ENCODE peak calls at places on chromosomes 16 and 17, in four cellular contexts. T, U, C and A are unnamed samples.

GRCh38 chr16:88700636-88701482 is 5.3 kb downstream of the RNF166 start:
- DNase-seq in T (peak; percentile 80), U (no peak), C (peak; percentile 91), A (no peak)

GRCh38 chr16:79801550-79802090 is 201.1 kb upstream of the MAF start:
- DNase-seq in T (no peak), U (no peak), C (no peak), A (no peak)

GRCh38 chr17:17681187-17681743 is at the start of gene RAI1:
- DNase-seq in T (peak; percentile 80), U (peak; percentile 54), C (peak; percentile 56), A (peak; percentile 90)

GRCh38 chr16:8686031-8686621 is 11.7 kb downstream of the ABAT start:
- DNase-seq in T (no peak), U (peak; percentile 29), C (no peak), A (no peak)

GRCh38 chr16:7321661-7322060 is 11.0 kb upstream of the RBFOX1 start:
- DNase-seq in T (no peak), U (no peak), C (no peak), A (no peak)

GRCh38 chr17:82053556-82054263 is 2.0 kb downstream of the GPS1 start:
- DNase-seq in T (no peak), U (no peak), C (no peak), A (no peak)

GRCh38 chr17:12815642-12816141 is 26.4 kb downstream of the ARHGAP44 start:
- DNase-seq in T (no peak), U (no peak), C (no peak), A (no peak)

GRCh38 chr16:47036201-47036600 is 62.7 kb upstream of the DNAJA2 start:
- DNase-seq in T (no peak), U (no peak), C (no peak), A (no peak)

GRCh38 chr16:53901396-53901795 is 197.4 kb downstream of the FTO start:
- DNase-seq in T (no peak), U (no peak), C (no peak), A (no peak)

GRCh38 chr16:88809068-88809675 is 2.6 kb downstream of the APRT start:
- DNase-seq in T (no peak), U (no peak), C (no peak), A (no peak)

GRCh38 chr17:74690409-74690825 is 22.3 kb downstream of the CD300LF start:
- DNase-seq in T (no peak), U (no peak), C (no peak), A (no peak)

GRCh38 chr16:47644166-47644565 is 183.0 kb downstream of the PHKB start:
- DNase-seq in T (no peak), U (no peak), C (no peak), A (no peak)

GRCh38 chr16:90077757-90078593 is 844 bp upstream of the PRDM7 start:
- DNase-seq in T (peak; percentile 18), U (no peak), C (no peak), A (no peak)

GRCh38 chr17:7367918-7368596 is 12.8 kb upstream of the TNK1 start:
- DNase-seq in T (no peak), U (no peak), C (no peak), A (no peak)
- TF ChIP-seq ELF4 in T (no peak), U (no peak), C (no peak), A (no peak)

GRCh38 chr17:77592503-77592902 is 366.0 kb upstream of the TNRC6C start:
- DNase-seq in T (no peak), U (no peak), C (no peak), A (no peak)

GRCh38 chr17:77596491-77597420 is 361.7 kb upstream of the TNRC6C start:
- DNase-seq in T (no peak), U (no peak), C (no peak), A (no peak)

GRCh38 chr17:77597421-77598240 is 360.9 kb upstream of the TNRC6C start:
- DNase-seq in T (no peak), U (no peak), C (no peak), A (no peak)

GRCh38 chr17:77593081-77593480 is 365.4 kb upstream of the TNRC6C start:
- DNase-seq in T (no peak), U (no peak), C (no peak), A (no peak)

GRCh38 chr17:77594416-77595209 is 363.9 kb upstream of the TNRC6C start:
- DNase-seq in T (no peak), U (no peak), C (no peak), A (no peak)
- TF ChIP-seq ELF4 in T (no peak), U (no peak), C (no peak), A (no peak)

DNA sequence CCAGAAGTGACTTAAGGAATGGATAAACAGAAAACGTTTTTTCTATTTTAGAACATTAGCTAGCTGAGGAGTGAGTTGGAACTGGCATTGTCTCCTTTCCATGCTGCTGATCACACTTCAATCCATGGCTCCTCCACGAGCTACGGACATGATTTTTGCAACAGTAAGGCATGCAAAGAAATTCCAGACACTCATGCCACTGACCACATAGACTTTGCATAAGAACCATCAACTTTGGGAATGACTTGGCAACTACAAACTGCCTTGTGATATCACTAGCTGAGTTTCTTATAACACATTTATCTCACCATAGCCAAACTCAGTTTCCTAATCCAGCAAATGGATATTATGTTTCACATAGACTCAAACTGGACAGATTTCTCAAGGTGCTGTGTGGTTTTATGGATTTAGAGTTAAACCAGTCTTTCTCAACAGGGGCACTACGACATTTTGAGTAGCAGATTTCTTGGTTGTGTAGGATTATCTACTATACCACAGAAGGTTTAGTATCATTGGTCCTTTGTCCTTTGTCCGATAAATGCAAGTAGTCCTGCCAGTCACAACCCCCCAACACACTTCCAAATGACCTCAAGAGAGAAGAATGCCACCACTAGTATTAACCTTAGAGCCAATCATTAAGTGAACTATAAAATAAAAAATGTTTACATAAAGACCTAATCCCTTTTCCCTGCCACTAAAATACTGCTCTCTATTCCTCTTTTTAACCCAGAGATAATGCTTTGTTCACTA is 48.3 kb upstream of the C17orf78 start:
- DNase-seq in T (no peak), U (no peak), C (no peak), A (no peak)
- TF ChIP-seq ELF4 in T (no peak), U (no peak), C (no peak), A (no peak)

DNA sequence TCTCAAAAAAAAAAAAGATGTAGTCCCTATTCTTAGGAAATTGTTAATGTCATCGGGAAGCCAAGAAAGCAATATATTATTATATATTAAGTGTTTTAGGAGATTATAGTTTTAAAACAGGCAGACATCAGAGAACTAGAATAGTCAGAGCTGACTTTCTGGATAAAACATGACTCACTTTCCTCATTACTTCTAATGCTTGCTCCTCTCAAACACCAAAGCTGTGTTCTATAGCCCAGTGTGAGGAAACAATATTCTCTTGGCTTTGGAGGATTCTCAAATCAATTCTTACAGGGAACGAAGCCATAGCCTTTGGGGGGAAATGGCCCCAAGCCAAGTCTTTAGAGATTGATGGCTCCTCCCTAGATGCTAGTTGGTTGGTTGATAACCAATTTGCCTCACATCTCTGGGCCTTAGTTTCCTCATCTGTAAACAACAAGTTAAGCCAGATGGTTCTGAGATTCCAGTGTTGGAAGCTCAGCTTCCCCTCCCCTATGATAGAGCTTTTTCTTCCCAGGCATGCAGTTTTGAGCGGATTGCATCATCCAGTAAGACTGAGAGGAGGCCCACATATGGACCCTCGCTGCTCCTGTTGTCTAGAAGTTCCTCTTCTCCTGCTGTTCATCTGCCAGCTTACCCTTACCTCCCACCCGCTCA is 12.4 kb downstream of the NMT1 start:
- DNase-seq in T (peak; percentile 11), U (no peak), C (no peak), A (no peak)
- TF ChIP-seq ELF4 in T (no peak), U (no peak), C (no peak), A (no peak)

GRCh38 chr17:35467824-35468223 is 19.3 kb upstream of the SLFN13 start:
- DNase-seq in T (no peak), U (no peak), C (no peak), A (no peak)
- TF ChIP-seq ELF4 in T (no peak), U (no peak), C (no peak), A (no peak)